ENCODE peak calls at places on chromosomes 12 and 14, in eight cellular contexts. F is mucosa of descending colon, G is tibial nerve, T is fibroblast of mammary gland, P is MM.1S, V is AG09309, E is body of pancreas, K is SK-N-SH. H is an unnamed sample.

GRCh38 chr12:38324896-38325295 is 8.3 kb downstream of the ALG10B start:
- DNase-seq in F (no peak), G (no peak), T (no peak), P (no peak), V (no peak), E (no peak), K (no peak), H (no peak)

GRCh38 chr12:121495746-121496145 is 85.1 kb downstream of the KDM2B start:
- DNase-seq in F (no peak), G (no peak), T (no peak), P (no peak), V (no peak), E (no peak), K (no peak), H (no peak)

GRCh38 chr12:26010293-26010821 is 51.9 kb downstream of the RASSF8 start:
- DNase-seq in F (no peak), G (no peak), T (peak; percentile 43), P (no peak), V (no peak), E (no peak), K (no peak), H (peak; percentile 85)

GRCh38 chr14:100529561-100530031 is 57.6 kb downstream of the BEGAIN start:
- DNase-seq in F (no peak), G (no peak), T (no peak), P (no peak), V (no peak), E (peak; percentile 1), K (no peak), H (no peak)

GRCh38 chr14:68343534-68344093 is 449.3 kb downstream of the ZFP36L1 start:
- DNase-seq in F (no peak), G (no peak), T (no peak), P (no peak), V (no peak), E (no peak), K (no peak), H (no peak)

GRCh38 chr12:52385226-52385702 is at the start of gene KRT84:
- DNase-seq in F (no peak), G (no peak), T (no peak), P (no peak), V (no peak), E (no peak), K (no peak), H (no peak)

GRCh38 chr12:115011703-115012102 is 327.7 kb upstream of the TBX3 start:
- DNase-seq in F (no peak), G (no peak), T (no peak), P (no peak), V (no peak), E (no peak), K (no peak), H (no peak)

GRCh38 chr12:123645851-123646250 is 12.2 kb downstream of the GTF2H3 start:
- DNase-seq in F (no peak), G (no peak), T (no peak), P (no peak), V (no peak), E (no peak), K (no peak), H (no peak)

GRCh38 chr12:51863921-51864700 is 15.6 kb upstream of the FIGNL2 start:
- DNase-seq in F (no peak), G (no peak), T (no peak), P (no peak), V (no peak), E (no peak), K (peak; percentile 77), H (no peak)

GRCh38 chr12:78037707-78038106 is 207.0 kb downstream of the NAV3 start:
- DNase-seq in F (no peak), G (no peak), T (no peak), P (no peak), V (no peak), E (no peak), K (no peak), H (no peak)

GRCh38 chr14:105375635-105376057 is 22.7 kb upstream of the TEX22 start:
- DNase-seq in F (no peak), G (no peak), T (peak; percentile 21), P (no peak), V (no peak), E (no peak), K (no peak), H (no peak)

GRCh38 chr14:69059658-69060648 is 80.9 kb upstream of the ACTN1 start:
- DNase-seq in F (no peak), G (no peak), T (peak; percentile 99), P (no peak), V (peak; percentile 93), E (peak; percentile 71), K (no peak), H (no peak)

GRCh38 chr14:26286806-26287205 is 311.0 kb downstream of the NOVA1 start:
- DNase-seq in F (no peak), G (no peak), T (peak; percentile 24), P (no peak), V (no peak), E (no peak), K (no peak), H (no peak)

GRCh38 chr14:59920378-59920683 is 387 bp downstream of the LRRC9 start:
- DNase-seq in F (no peak), G (no peak), T (no peak), P (no peak), V (no peak), E (no peak), K (no peak), H (no peak)

GRCh38 chr14:89469210-89470198 is 52.5 kb upstream of the FOXN3 start:
- DNase-seq in F (no peak), G (no peak), T (no peak), P (no peak), V (no peak), E (no peak), K (no peak), H (no peak)

GRCh38 chr12:112979281-112979680 is 962 bp downstream of the OAS2 start:
- DNase-seq in F (peak; percentile 35), G (no peak), T (no peak), P (peak; percentile 42), V (no peak), E (no peak), K (no peak), H (no peak)

GRCh38 chr12:31288381-31288780 is 37.6 kb downstream of the SINHCAF start:
- DNase-seq in F (no peak), G (no peak), T (no peak), P (no peak), V (no peak), E (no peak), K (no peak), H (no peak)

DNA sequence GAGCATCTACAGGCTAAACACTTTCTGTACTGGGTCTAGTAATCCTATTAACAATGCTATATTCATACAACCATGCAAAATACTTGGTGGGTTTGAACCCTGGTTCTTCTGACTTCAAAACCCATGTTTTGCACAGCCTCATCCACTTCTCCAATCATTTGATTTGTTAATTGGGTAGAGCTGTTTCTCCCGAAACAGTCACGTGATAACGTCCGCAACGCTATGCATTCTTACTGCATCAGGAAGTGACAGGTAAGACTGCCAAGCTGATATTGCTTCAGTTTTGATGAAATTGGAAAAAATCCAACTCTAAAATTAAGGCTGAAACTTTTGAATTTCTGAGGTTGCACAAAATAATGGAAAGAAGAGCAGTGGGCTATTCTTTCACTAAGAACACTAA is 30.4 kb upstream of the RNU6-7 start:
- DNase-seq in F (no peak), G (no peak), T (no peak), P (no peak), V (no peak), E (no peak), K (no peak), H (no peak)
- H3K4me3 ChIP-seq in F (no peak overlapping the region), G (no peak overlapping the region), T (no peak overlapping the region), P (no peak overlapping the region), V (no peak overlapping the region), E (no peak overlapping the region), K (no peak overlapping the region), H (no peak overlapping the region)

GRCh38 chr12:34333337-34333736 is 311.0 kb downstream of the ALG10 start:
- DNase-seq in F (no peak), G (no peak), T (no peak), P (no peak), V (no peak), E (no peak), K (no peak), H (no peak)
- H3K4me3 ChIP-seq in F (no peak overlapping the region), G (no peak overlapping the region), T (no peak overlapping the region), P (no peak overlapping the region), V (no peak overlapping the region), E (no peak overlapping the region), K (no peak overlapping the region), H (no peak overlapping the region)

DNA sequence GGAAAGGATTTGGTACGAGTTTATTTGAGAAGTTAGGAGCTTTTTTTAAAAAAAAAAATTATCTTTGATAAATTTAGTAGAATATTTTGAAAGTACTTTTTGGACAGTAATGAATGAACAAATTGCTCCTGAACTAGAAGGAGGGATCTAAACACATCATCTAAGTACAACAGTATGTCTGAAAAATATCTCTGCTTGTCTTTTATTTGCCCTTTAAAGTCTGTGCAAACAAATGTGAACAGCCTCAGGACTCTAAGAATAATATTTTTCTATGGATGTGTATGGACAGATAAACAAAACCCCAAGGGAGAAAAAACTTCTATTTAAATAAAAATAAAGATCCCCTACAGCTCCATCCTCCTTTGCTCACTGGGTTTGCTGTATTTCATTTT is 19.5 kb downstream of the FBXL14 start:
- DNase-seq in F (no peak), G (no peak), T (no peak), P (no peak), V (no peak), E (no peak), K (no peak), H (no peak)
- H3K4me3 ChIP-seq in F (no peak overlapping the region), G (no peak overlapping the region), T (no peak overlapping the region), P (no peak overlapping the region), V (no peak overlapping the region), E (no peak overlapping the region), K (peak overlapping the region; percentile 38), H (no peak overlapping the region)

GRCh38 chr14:35898217-35898775 is 72.2 kb downstream of the BRMS1L start:
- DNase-seq in F (no peak), G (no peak), T (no peak), P (no peak), V (no peak), E (no peak), K (no peak), H (no peak)
- H3K4me3 ChIP-seq in F (no peak overlapping the region), G (no peak overlapping the region), T (no peak overlapping the region), P (no peak overlapping the region), V (no peak overlapping the region), E (no peak overlapping the region), K (no peak overlapping the region), H (no peak overlapping the region)

GRCh38 chr12:59230334-59230733 is 310.0 kb upstream of the LRIG3 start:
- DNase-seq in F (no peak), G (no peak), T (no peak), P (no peak), V (no peak), E (no peak), K (no peak), H (no peak)
- H3K4me3 ChIP-seq in F (no peak overlapping the region), G (no peak overlapping the region), T (no peak overlapping the region), P (no peak overlapping the region), V (no peak overlapping the region), E (no peak overlapping the region), K (no peak overlapping the region), H (no peak overlapping the region)

DNA sequence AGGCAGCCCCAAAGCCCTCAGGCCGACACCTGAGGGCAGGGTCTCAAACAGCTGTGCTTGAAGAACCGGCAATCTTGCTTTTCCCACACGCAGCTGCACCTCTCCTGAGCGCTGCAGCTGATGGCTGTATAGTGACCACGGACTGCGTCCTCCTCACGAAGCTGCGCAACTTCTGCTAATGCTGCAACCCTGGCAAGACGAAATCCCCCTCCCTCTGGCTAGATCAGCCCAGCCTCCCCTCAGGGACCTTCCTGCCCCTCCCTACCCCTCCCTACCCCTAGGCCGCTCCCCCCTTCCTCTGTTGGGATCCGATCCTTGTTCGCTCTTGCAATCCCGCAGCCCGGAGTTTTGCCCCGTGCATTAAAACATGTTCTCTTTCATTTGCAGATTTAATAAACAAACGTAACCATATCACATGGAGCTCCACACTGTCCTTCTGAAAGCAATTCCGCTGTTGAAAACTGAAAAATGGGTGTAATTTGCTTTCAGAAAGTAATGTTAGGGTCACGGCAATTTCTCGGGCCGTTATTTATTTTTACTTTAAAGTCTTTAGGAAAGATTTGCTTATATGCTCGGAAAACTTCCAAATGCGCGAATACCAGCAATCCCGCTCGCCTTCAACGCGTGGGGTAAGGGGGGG is 4.8 kb upstream of the PAX9 start:
- DNase-seq in F (no peak), G (no peak), T (no peak), P (no peak), V (no peak), E (no peak), K (no peak), H (no peak)
- H3K4me3 ChIP-seq in F (no peak overlapping the region), G (peak overlapping the region; percentile 6), T (no peak overlapping the region), P (no peak overlapping the region), V (no peak overlapping the region), E (no peak overlapping the region), K (peak overlapping the region; percentile 41), H (no peak overlapping the region)

H was measured in MG63.